ENCODE peak calls at places on chromosome 2, in eight cellular contexts. Z is lower lobe of right lung; O is fibroblast of lung; K is ovary; G is aorta; U is MM.1S; D is body of pancreas; X is CD8-positive, alpha-beta T cell. Y is an unnamed sample.

GRCh38 chr2:84823788-84824187 is 57.1 kb downstream of the TRABD2A start:
- DNase-seq in D (no peak), O (no peak), Z (no peak), K (no peak), U (no peak), X (no peak), G (no peak), Y (no peak)

GRCh38 chr2:240460781-240461431 is 25.4 kb downstream of the GPC1 start:
- DNase-seq in Z (peak), O (no peak), U (no peak), X (no peak), D (peak), K (peak), G (peak), Y (peak)

GRCh38 chr2:145230546-145230945 is 710.6 kb upstream of the ZEB2 start:
- DNase-seq in D (no peak), K (no peak), U (no peak), G (no peak), O (peak), Z (no peak), X (no peak), Y (no peak)

GRCh38 chr2:120498576-120499394 is 152.8 kb downstream of the INHBB start:
- DNase-seq in G (peak), Z (no peak), U (no peak), X (no peak), D (no peak), O (no peak), K (no peak), Y (no peak)

GRCh38 chr2:84676295-84676694 is 160.0 kb downstream of the DNAH6 start:
- DNase-seq in K (no peak), G (no peak), D (no peak), U (no peak), Z (no peak), X (no peak), O (peak), Y (no peak)

GRCh38 chr2:28880193-28880592 is 10.1 kb upstream of the TRMT61B start:
- DNase-seq in G (no peak), U (no peak), X (no peak), O (no peak), Z (no peak), D (no peak), K (no peak), Y (no peak)

GRCh38 chr2:217920879-217921603 is 81.8 kb downstream of the TNS1 start:
- DNase-seq in O (peak), G (peak), K (peak), U (no peak), D (peak), X (no peak), Z (no peak), Y (peak)

GRCh38 chr2:84919885-84920580 is 14.6 kb downstream of the TMSB10 start:
- DNase-seq in O (peak), D (no peak), U (no peak), Z (no peak), G (no peak), X (no peak), K (peak), Y (peak)

GRCh38 chr2:103615706-103616105 is 853.9 kb downstream of the TMEM182 start:
- DNase-seq in Z (no peak), K (no peak), U (no peak), O (no peak), G (no peak), X (no peak), D (no peak), Y (no peak)

DNA sequence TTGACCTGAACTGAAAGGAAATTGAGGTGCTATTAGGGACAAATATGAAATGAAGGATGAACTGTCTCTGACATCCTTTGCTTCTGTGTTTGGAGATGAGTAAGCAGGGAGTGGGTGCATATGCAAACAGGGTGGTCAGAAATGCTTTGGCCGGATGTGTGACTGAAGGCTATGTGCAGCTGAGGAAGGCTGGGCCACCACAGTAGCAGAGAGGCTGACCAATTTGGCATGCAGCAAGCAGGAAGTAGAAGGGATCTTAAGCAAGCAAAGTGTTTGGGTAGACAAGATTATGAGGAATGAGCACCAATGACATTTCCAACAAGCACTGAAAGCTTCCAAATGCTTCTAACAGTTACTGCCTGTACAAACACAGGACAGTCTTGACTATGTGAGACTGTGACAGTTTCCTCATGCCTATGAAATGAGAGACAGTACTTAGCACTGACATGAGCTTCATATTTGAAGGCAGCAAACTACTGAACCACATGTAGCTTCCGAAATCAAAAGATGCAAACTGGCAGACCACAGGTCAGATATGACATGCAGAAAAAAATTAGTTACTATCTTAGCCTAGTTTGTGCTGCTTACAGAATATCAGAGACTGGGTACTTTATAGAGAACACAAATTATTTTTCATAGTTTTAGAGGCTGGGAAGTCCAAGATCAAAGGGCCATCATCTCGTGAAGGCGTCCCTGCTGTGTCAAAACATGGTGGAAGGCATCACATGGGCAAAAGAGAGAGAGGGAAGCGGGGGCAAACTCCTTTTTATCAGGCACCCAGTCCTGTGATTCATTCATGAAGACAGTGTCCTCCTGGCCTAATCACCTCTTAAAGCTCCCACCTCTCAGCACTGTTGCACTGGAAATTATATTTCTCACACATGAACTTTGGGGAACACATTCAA is 3.2 kb upstream of the ACTR3 start:
- DNase-seq in X (peak), K (no peak), U (peak), D (no peak), G (no peak), Z (peak), O (peak), Y (peak)
- H3K27ac ChIP-seq in X (no peak), K (no peak), U (peak), D (no peak), G (no peak), Z (peak), O (peak), Y (peak)

DNA sequence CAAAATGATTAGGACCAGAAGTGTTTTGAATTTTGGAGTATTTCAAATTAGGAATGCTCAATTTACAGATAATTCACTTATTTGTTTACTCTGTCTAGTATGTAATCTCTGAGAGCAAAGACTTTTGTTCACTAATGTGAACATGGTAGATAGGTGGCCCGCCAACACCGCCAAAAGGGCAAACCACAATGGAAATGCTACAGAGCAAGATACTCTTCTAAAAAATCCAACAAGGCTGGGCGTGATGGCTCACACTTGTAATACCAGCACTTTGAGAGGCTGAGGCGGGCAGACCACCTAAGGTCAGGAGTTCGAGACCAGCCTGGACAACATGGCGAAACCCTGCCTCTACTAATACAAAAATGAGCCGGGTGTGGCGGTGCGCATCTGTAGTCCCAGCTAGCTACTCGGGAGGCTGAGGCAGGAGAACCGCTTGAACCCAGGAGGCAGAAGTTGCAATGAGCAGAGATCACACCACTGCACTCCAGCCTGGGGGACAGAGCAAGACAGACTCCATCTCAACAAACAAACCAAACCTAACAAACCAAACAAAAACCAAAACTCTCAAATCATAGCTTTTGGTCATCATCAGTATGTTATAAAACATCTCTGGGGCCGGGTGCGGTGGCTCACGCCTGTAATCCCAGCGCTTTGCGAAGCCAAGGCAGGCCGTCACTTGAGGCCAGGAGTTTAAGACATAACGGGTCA is 2.4 kb downstream of the CCT4 start:
- DNase-seq in G (no peak), D (no peak), X (no peak), Z (no peak), O (no peak), U (no peak), K (no peak), Y (no peak)
- H3K27ac ChIP-seq in G (no peak), D (no peak), X (no peak), Z (no peak), O (no peak), U (no peak), K (no peak), Y (peak)

GRCh38 chr2:216774180-216774579 is 78.8 kb upstream of the IGFBP5 start:
- DNase-seq in O (peak), D (no peak), K (no peak), G (no peak), U (no peak), Z (no peak), X (no peak), Y (no peak)

GRCh38 chr2:216773072-216773471 is 77.7 kb upstream of the IGFBP5 start:
- DNase-seq in X (no peak), Z (no peak), G (peak), D (peak), U (no peak), K (peak), O (no peak), Y (peak)

GRCh38 chr2:216768908-216769401 is 73.6 kb upstream of the IGFBP5 start:
- DNase-seq in D (no peak), X (no peak), U (no peak), K (no peak), Z (no peak), G (no peak), O (no peak), Y (no peak)

GRCh38 chr2:216765810-216766259 is 70.5 kb upstream of the IGFBP5 start:
- DNase-seq in O (no peak), D (no peak), K (peak), G (peak), X (no peak), Z (no peak), U (no peak), Y (no peak)

GRCh38 chr2:216770050-216770449 is 74.7 kb upstream of the IGFBP5 start:
- DNase-seq in O (no peak), G (no peak), Z (no peak), U (no peak), K (no peak), X (no peak), D (no peak), Y (no peak)
- H3K27ac ChIP-seq in O (no peak), G (no peak), Z (no peak), U (no peak), K (no peak), X (no peak), D (no peak), Y (no peak)

GRCh38 chr2:113873867-113874266 is 16.0 kb upstream of the ACTR3 start:
- DNase-seq in Z (no peak), O (no peak), K (no peak), X (no peak), U (no peak), D (no peak), G (no peak), Y (no peak)

GRCh38 chr2:113876503-113877387 is 13.1 kb upstream of the ACTR3 start:
- DNase-seq in U (no peak), K (no peak), O (peak), G (no peak), Z (peak), D (peak), X (peak), Y (no peak)

GRCh38 chr2:113879457-113879856 is 10.4 kb upstream of the ACTR3 start:
- DNase-seq in Z (no peak), O (no peak), D (no peak), U (no peak), K (no peak), G (no peak), X (no peak), Y (no peak)

GRCh38 chr2:113878743-113879142 is 11.1 kb upstream of the ACTR3 start:
- DNase-seq in O (no peak), D (no peak), K (no peak), X (no peak), G (no peak), Z (no peak), U (no peak), Y (no peak)

DNA sequence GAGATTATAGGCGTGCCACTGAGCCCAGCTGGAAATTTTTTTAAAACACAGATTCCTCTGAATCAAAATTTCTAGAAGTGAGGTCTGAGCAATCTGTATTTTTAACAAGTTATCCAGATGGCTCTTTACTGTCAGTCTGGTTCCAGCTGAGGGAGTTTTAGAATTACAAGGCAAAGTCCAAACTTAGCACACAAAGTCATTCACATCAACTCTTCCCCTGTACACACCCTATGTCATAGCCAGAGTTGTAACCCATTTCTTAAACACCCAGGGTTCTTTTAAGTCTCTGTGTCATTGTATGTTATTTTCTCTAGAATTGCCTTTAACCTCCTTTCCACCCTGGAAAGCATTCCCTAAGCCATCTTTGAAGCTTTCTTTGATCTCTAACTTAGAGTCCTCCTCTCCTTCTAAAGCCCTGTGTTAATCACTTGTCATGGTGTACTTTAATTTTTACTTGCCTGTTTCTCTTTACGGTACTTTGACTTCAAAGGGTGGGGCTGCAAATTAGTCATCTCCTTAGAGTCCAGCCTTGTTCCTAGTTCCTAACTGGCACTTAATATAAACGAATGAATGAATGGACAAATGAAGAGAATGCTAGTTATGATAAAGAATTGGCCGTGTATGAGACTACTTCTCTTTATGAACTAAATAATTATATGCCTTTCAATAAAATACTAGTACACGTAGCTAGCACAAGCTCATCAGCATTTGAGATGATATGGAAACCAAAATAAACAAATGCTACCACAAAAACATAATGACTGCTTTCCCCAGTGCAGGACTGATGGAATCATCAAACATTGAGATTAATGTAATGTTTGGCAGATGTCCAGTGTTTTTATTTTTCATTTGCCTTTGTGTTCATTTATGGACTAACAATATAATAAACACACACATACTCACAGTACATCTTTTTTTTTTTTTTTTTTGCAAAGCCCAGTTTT is 12.0 kb upstream of the ACTR3 start:
- DNase-seq in D (no peak), Z (no peak), G (no peak), K (no peak), U (no peak), O (peak), X (no peak), Y (no peak)
- H3K27ac ChIP-seq in D (no peak), Z (no peak), G (no peak), K (no peak), U (no peak), O (peak), X (no peak), Y (no peak)

GRCh38 chr2:187544371-187545080 is 9.7 kb downstream of the TFPI start:
- DNase-seq in U (no peak), O (peak), Z (peak), X (no peak), K (no peak), G (no peak), D (no peak), Y (no peak)
- H3K27ac ChIP-seq in U (no peak), O (peak), Z (peak), X (no peak), K (no peak), G (peak), D (no peak), Y (peak)

DNA sequence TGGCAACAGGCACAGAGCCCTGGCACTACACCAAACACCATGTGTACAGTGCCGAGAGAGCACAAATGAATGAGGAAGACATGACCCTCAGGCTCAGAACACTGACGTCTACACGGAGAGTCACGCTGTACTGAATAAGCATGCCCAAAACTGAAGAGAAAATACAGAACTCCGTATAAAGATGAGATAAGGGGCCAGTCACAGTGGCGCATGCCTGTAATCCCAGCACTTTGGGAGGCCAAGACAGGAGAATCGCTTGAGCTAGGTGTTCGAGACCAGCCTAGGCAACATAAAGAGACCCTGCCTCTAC is 92.0 kb upstream of the CREB1 start:
- DNase-seq in O (no peak), K (no peak), Z (no peak), U (no peak), X (no peak), G (no peak), D (no peak), Y (no peak)
- H3K27ac ChIP-seq in O (no peak), K (no peak), Z (no peak), U (no peak), X (no peak), G (no peak), D (no peak), Y (no peak)

DNA sequence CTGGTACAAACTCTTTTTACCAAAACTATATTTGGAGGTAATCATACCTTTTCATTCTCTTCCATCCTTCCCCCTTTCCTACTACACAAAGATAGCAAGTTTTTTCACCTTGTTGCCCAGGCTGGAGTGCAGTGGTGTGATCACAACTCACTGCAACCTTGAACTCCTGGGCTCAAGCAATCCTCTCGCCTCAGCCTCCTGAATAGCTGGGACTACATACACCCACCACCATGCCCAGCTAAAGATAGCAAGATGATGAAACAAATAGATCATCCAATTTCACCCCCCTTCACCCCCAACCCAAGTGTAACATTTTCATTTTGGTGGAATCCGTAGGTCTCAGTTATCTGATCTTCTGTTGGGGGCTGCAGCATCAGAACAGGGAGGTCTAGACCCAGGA is 4.5 kb upstream of the STK11IP start:
- DNase-seq in X (no peak), D (no peak), Z (no peak), K (no peak), U (no peak), O (no peak), G (no peak), Y (no peak)
- H3K27ac ChIP-seq in X (no peak), D (no peak), Z (no peak), K (no peak), U (no peak), O (no peak), G (no peak), Y (no peak)

DNA sequence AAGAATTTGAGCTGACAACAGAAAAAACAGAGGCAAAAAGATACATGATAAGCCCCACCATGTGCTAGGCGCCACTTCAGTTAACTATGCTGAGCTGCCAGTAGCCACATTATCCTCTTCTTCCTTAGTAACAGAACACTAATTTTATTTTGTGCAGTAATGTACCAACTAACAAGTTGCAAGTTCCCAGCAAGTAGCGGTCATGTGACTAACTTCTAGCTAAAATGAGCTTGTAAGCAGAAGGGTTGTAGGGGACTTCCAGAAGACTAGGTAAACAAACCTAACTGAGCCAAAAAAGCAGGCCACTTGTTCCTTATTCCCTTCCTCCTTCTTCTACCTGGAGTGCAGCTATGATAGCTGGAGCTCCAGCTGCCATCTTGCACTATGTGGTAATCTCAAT is 75.5 kb downstream of the DTNB start:
- DNase-seq in G (no peak), Z (no peak), O (no peak), D (no peak), K (no peak), X (no peak), U (peak), Y (no peak)
- H3K27ac ChIP-seq in G (no peak), Z (no peak), O (no peak), D (no peak), K (no peak), X (no peak), U (peak), Y (no peak)

Y was measured in psoas muscle.